ENCODE peak calls at places on chromosomes 5 and 9, in four cellular contexts. N, Y, L and B are unnamed samples.

GRCh38 chr5:102832445-102832844 is 77.3 kb downstream of the PAM start:
- DNase-seq in Y (no peak), L (no peak), N (no peak), B (no peak)

GRCh38 chr9:124309665-124310064 is 51.9 kb downstream of the NEK6 start:
- DNase-seq in Y (peak), L (no peak), N (no peak), B (no peak)

GRCh38 chr5:10875201-10875768 is 114.3 kb upstream of the DAP start:
- DNase-seq in Y (no peak), N (no peak), L (no peak), B (no peak)

GRCh38 chr9:13427587-13427986 is 148.1 kb upstream of the MPDZ start:
- DNase-seq in N (no peak), L (peak), Y (peak), B (peak)

GRCh38 chr5:117805058-117805457 is 1183.3 kb downstream of the DTWD2 start:
- DNase-seq in Y (no peak), N (no peak), L (no peak), B (no peak)

GRCh38 chr9:96136992-96137665 is 164.8 kb downstream of the HSD17B3 start:
- DNase-seq in L (no peak), Y (no peak), N (no peak), B (no peak)

GRCh38 chr5:135287551-135287950 is 111.5 kb downstream of the MACROH2A1 start:
- DNase-seq in L (no peak), N (no peak), Y (no peak), B (no peak)

GRCh38 chr9:86040281-86041155 is 58.8 kb downstream of the GOLM1 start:
- DNase-seq in N (no peak), L (no peak), Y (no peak), B (no peak)

GRCh38 chr5:42157215-42157614 is 232.1 kb downstream of the FBXO4 start:
- DNase-seq in L (no peak), N (no peak), Y (no peak), B (no peak)

GRCh38 chr9:95249986-95250385 is 67.5 kb downstream of the FANCC start:
- DNase-seq in N (no peak), Y (no peak), L (peak), B (no peak)